ENCODE peak calls at places on chromosomes 13 and 19, in five cellular contexts. B is stimulated activated CD8-positive, alpha-beta memory T cell treated with anti-CD3 and anti-CD28 coated beads, Interleukin-7, amount 100 ng/mL, for 1 hour; M is activated CD8-positive, alpha-beta T cell treated with anti-CD3 and anti-CD28 coated beads for 36 hours; X is SW480; Y is progenitor cell of endocrine pancreas. L is an unnamed sample.
A peak's percentile ranks its signal among the peaks of the same experiment; 100 is the strongest.

GRCh38 chr19:27776524-27776923 is 1436.4 kb downstream of the UQCRFS1 start:
- DNase-seq in B (no peak), M (no peak), X (no peak), Y (no peak), L (no peak)

GRCh38 chr13:30346159-30346788 is 38.9 kb upstream of the KATNAL1 start:
- DNase-seq in B (peak; percentile 27), M (peak; percentile 81), X (peak; percentile 73), Y (no peak), L (no peak)

GRCh38 chr13:99218969-99219368 is 18.3 kb downstream of the UBAC2 start:
- DNase-seq in B (no peak), M (peak; percentile 76), X (no peak), Y (no peak), L (no peak)

GRCh38 chr13:29707876-29708543 is 112.5 kb upstream of the SLC7A1 start:
- DNase-seq in B (no peak), M (peak; percentile 61), X (peak; percentile 44), Y (no peak), L (no peak)

GRCh38 chr19:6577410-6578125 is 13.4 kb downstream of the CD70 start:
- DNase-seq in B (no peak), M (peak; percentile 18), X (peak; percentile 80), Y (no peak), L (no peak)

GRCh38 chr13:92769064-92769463 is 457.5 kb upstream of the GPC6 start:
- DNase-seq in B (no peak), M (no peak), X (no peak), Y (no peak), L (no peak)

GRCh38 chr19:44163789-44164188 is 1.1 kb upstream of the ZNF226 start:
- DNase-seq in B (no peak), M (no peak), X (no peak), Y (no peak), L (no peak)

GRCh38 chr13:59743195-59743594 is 420.5 kb downstream of the DIAPH3 start:
- DNase-seq in B (no peak), M (no peak), X (no peak), Y (no peak), L (no peak)

GRCh38 chr19:38635483-38636399 is 11.7 kb upstream of the ACTN4 start:
- DNase-seq in B (no peak), M (no peak), X (no peak), Y (no peak), L (no peak)

GRCh38 chr13:34730966-34731365 is 211.1 kb upstream of the NBEA start:
- DNase-seq in B (no peak), M (no peak), X (no peak), Y (no peak), L (no peak)

GRCh38 chr13:49308104-49308875 is 60.6 kb downstream of the CDADC1 start:
- DNase-seq in B (no peak), M (no peak), X (no peak), Y (no peak), L (peak; percentile 83)

GRCh38 chr19:2022289-2022688 is 6.8 kb upstream of the BTBD2 start:
- DNase-seq in B (no peak), M (no peak), X (no peak), Y (no peak), L (no peak)

GRCh38 chr13:39866722-39867121 is 211.3 kb downstream of the COG6 start:
- DNase-seq in B (no peak), M (no peak), X (no peak), Y (no peak), L (no peak)

GRCh38 chr13:49022472-49023144 is 46.9 kb downstream of the FNDC3A start:
- DNase-seq in B (no peak), M (no peak), X (no peak), Y (no peak), L (no peak)

GRCh38 chr19:55777528-55777927 is 8.6 kb downstream of the RFPL4AL1 start:
- DNase-seq in B (no peak), M (peak; percentile 37), X (no peak), Y (no peak), L (no peak)

GRCh38 chr19:42067315-42067888 is 2.6 kb downstream of the GRIK5 start:
- DNase-seq in B (no peak), M (no peak), X (no peak), Y (no peak), L (no peak)

GRCh38 chr19:56988271-56988670 is 131.5 kb upstream of the USP29 start:
- DNase-seq in B (no peak), M (no peak), X (no peak), Y (no peak), L (no peak)

GRCh38 chr19:3057275-3057714 is 5.0 kb downstream of the TLE5 start:
- DNase-seq in B (no peak), M (no peak), X (no peak), Y (no peak), L (peak; percentile 77)

GRCh38 chr13:47459512-47459911 is 541.6 kb downstream of the SUCLA2 start:
- DNase-seq in B (no peak), M (no peak), X (no peak), Y (no peak), L (no peak)